ENCODE peak calls at places on chromosomes 4 and X, in ten cellular contexts. One of them, this sample, is unnamed.

GRCh38 chr4:148007789-148008188 is 275.9 kb downstream of the ARHGAP10 start:
- DNase-seq in sigmoid colon: no peak
- DNase-seq in HL-60: peak; percentile 69
- DNase-seq in spleen: no peak
- DNase-seq in GM23338: no peak
- DNase-seq in stomach: no peak
- DNase-seq in esophagus muscularis mucosa: peak; percentile 75
- DNase-seq in breast epithelium: no peak
- DNase-seq in transverse colon: no peak
- DNase-seq in HCT116: no peak
- DNase-seq in this sample: no peak

GRCh38 chr4:187006189-187006618 is 282.5 kb upstream of the FAT1 start:
- DNase-seq in sigmoid colon: no peak
- DNase-seq in HL-60: no peak
- DNase-seq in spleen: no peak
- DNase-seq in GM23338: no peak
- DNase-seq in stomach: no peak
- DNase-seq in esophagus muscularis mucosa: no peak
- DNase-seq in breast epithelium: no peak
- DNase-seq in transverse colon: no peak
- DNase-seq in HCT116: no peak
- DNase-seq in this sample: no peak

GRCh38 chr4:604131-604530 is 21.2 kb upstream of the PDE6B start:
- DNase-seq in sigmoid colon: no peak
- DNase-seq in HL-60: peak; percentile 18
- DNase-seq in spleen: no peak
- DNase-seq in GM23338: no peak
- DNase-seq in stomach: no peak
- DNase-seq in esophagus muscularis mucosa: no peak
- DNase-seq in breast epithelium: no peak
- DNase-seq in transverse colon: no peak
- DNase-seq in HCT116: no peak
- DNase-seq in this sample: no peak

GRCh38 chrX:107755721-107756120 is 19.9 kb downstream of the TSC22D3 start:
- DNase-seq in sigmoid colon: no peak
- DNase-seq in HL-60: no peak
- DNase-seq in spleen: no peak
- DNase-seq in GM23338: no peak
- DNase-seq in stomach: no peak
- DNase-seq in esophagus muscularis mucosa: no peak
- DNase-seq in breast epithelium: no peak
- DNase-seq in transverse colon: no peak
- DNase-seq in HCT116: no peak
- DNase-seq in this sample: no peak

GRCh38 chrX:120560405-120560841 is 339 bp downstream of the CUL4B start:
- DNase-seq in sigmoid colon: peak; percentile 67
- DNase-seq in HL-60: peak; percentile 24
- DNase-seq in spleen: peak; percentile 76
- DNase-seq in GM23338: no peak
- DNase-seq in stomach: peak; percentile 36
- DNase-seq in esophagus muscularis mucosa: peak; percentile 90
- DNase-seq in breast epithelium: no peak
- DNase-seq in transverse colon: peak; percentile 43
- DNase-seq in HCT116: no peak
- DNase-seq in this sample: no peak

GRCh38 chrX:15349046-15349445 is 13.7 kb upstream of the PIGA start:
- DNase-seq in sigmoid colon: no peak
- DNase-seq in HL-60: peak; percentile 32
- DNase-seq in spleen: no peak
- DNase-seq in GM23338: peak; percentile 76
- DNase-seq in stomach: peak; percentile 42
- DNase-seq in esophagus muscularis mucosa: no peak
- DNase-seq in breast epithelium: peak; percentile 52
- DNase-seq in transverse colon: peak; percentile 13
- DNase-seq in HCT116: peak; percentile 39
- DNase-seq in this sample: no peak

GRCh38 chrX:100413231-100413630 is 3.2 kb upstream of the PCDH19 start:
- DNase-seq in sigmoid colon: no peak
- DNase-seq in HL-60: peak; percentile 51
- DNase-seq in spleen: no peak
- DNase-seq in GM23338: peak; percentile 80
- DNase-seq in stomach: peak; percentile 44
- DNase-seq in esophagus muscularis mucosa: no peak
- DNase-seq in breast epithelium: no peak
- DNase-seq in transverse colon: peak; percentile 33
- DNase-seq in HCT116: no peak
- DNase-seq in this sample: no peak

GRCh38 chrX:94400488-94400887 is 726.5 kb downstream of the FAM133A start:
- DNase-seq in sigmoid colon: no peak
- DNase-seq in HL-60: no peak
- DNase-seq in spleen: no peak
- DNase-seq in GM23338: peak; percentile 34
- DNase-seq in stomach: peak; percentile 27
- DNase-seq in esophagus muscularis mucosa: no peak
- DNase-seq in breast epithelium: no peak
- DNase-seq in transverse colon: no peak
- DNase-seq in HCT116: no peak
- DNase-seq in this sample: no peak

GRCh38 chr4:76658231-76659102 is 223.4 kb downstream of the SHROOM3 start:
- DNase-seq in sigmoid colon: no peak
- DNase-seq in HL-60: no peak
- DNase-seq in spleen: no peak
- DNase-seq in GM23338: no peak
- DNase-seq in stomach: no peak
- DNase-seq in esophagus muscularis mucosa: no peak
- DNase-seq in breast epithelium: no peak
- DNase-seq in transverse colon: no peak
- DNase-seq in HCT116: no peak
- DNase-seq in this sample: no peak

GRCh38 chr4:182320092-182320491 is 76.9 kb downstream of the TENM3 start:
- DNase-seq in sigmoid colon: no peak
- DNase-seq in HL-60: no peak
- DNase-seq in spleen: no peak
- DNase-seq in GM23338: no peak
- DNase-seq in stomach: no peak
- DNase-seq in esophagus muscularis mucosa: no peak
- DNase-seq in breast epithelium: no peak
- DNase-seq in transverse colon: no peak
- DNase-seq in HCT116: no peak
- DNase-seq in this sample: no peak

GRCh38 chr4:147108409-147108808 is 162.7 kb upstream of the TTC29 start:
- DNase-seq in sigmoid colon: no peak
- DNase-seq in HL-60: no peak
- DNase-seq in spleen: no peak
- DNase-seq in GM23338: no peak
- DNase-seq in stomach: no peak
- DNase-seq in esophagus muscularis mucosa: no peak
- DNase-seq in breast epithelium: no peak
- DNase-seq in transverse colon: no peak
- DNase-seq in HCT116: no peak
- DNase-seq in this sample: no peak

GRCh38 chrX:110062919-110063318 is 60.0 kb downstream of the TMEM164 start:
- DNase-seq in sigmoid colon: no peak
- DNase-seq in HL-60: no peak
- DNase-seq in spleen: no peak
- DNase-seq in GM23338: no peak
- DNase-seq in stomach: no peak
- DNase-seq in esophagus muscularis mucosa: no peak
- DNase-seq in breast epithelium: no peak
- DNase-seq in transverse colon: no peak
- DNase-seq in HCT116: no peak
- DNase-seq in this sample: no peak

GRCh38 chrX:1398431-1399340 is 6.8 kb upstream of the SLC25A6 start:
- DNase-seq in sigmoid colon: peak; percentile 77
- DNase-seq in HL-60: no peak
- DNase-seq in spleen: peak; percentile 69
- DNase-seq in GM23338: no peak
- DNase-seq in stomach: no peak
- DNase-seq in esophagus muscularis mucosa: no peak
- DNase-seq in breast epithelium: no peak
- DNase-seq in transverse colon: no peak
- DNase-seq in HCT116: no peak
- DNase-seq in this sample: peak; percentile 53

GRCh38 chr4:38815879-38816782 is 11.5 kb upstream of the TLR1 start:
- DNase-seq in sigmoid colon: no peak
- DNase-seq in HL-60: no peak
- DNase-seq in spleen: no peak
- DNase-seq in GM23338: no peak
- DNase-seq in stomach: no peak
- DNase-seq in esophagus muscularis mucosa: no peak
- DNase-seq in breast epithelium: no peak
- DNase-seq in transverse colon: no peak
- DNase-seq in HCT116: no peak
- DNase-seq in this sample: no peak

GRCh38 chr4:4712800-4713528 is 146.5 kb upstream of the MSX1 start:
- DNase-seq in sigmoid colon: no peak
- DNase-seq in HL-60: no peak
- DNase-seq in spleen: no peak
- DNase-seq in GM23338: peak; percentile 52
- DNase-seq in stomach: no peak
- DNase-seq in esophagus muscularis mucosa: no peak
- DNase-seq in breast epithelium: no peak
- DNase-seq in transverse colon: no peak
- DNase-seq in HCT116: no peak
- DNase-seq in this sample: no peak

DNA sequence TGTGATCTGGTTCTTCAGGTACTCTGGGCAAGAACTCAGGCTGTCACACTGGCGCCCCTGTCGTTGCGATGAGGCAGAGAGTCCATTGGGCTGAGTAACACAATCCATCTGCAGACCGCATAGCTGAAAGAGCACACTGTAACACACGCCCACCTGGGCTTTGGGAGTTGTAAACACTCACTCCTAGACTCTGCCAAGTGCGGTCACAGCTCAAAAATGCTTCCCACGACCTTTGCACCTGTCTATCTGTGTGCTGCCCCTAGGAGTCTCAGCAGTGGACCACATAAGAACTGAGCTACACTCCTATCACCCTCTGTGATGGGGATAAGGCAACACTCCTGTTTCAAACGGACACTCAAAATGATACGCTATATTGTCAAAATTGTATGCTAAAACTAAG is 2028.3 kb downstream of the PCDH7 start:
- DNase-seq in sigmoid colon: no peak
- DNase-seq in HL-60: no peak
- DNase-seq in spleen: no peak
- DNase-seq in GM23338: peak; percentile 19
- DNase-seq in stomach: no peak
- DNase-seq in esophagus muscularis mucosa: no peak
- DNase-seq in breast epithelium: no peak
- DNase-seq in transverse colon: no peak
- DNase-seq in HCT116: no peak
- DNase-seq in this sample: no peak
- TF ChIP-seq POLR2AphosphoS5 in sigmoid colon: no peak
- TF ChIP-seq POLR2AphosphoS5 in HL-60: no peak
- TF ChIP-seq POLR2AphosphoS5 in spleen: no peak
- TF ChIP-seq POLR2AphosphoS5 in GM23338: no peak
- TF ChIP-seq POLR2AphosphoS5 in stomach: no peak
- TF ChIP-seq POLR2AphosphoS5 in esophagus muscularis mucosa: no peak
- TF ChIP-seq POLR2AphosphoS5 in breast epithelium: no peak
- TF ChIP-seq POLR2AphosphoS5 in transverse colon: no peak
- TF ChIP-seq POLR2AphosphoS5 in HCT116: no peak
- TF ChIP-seq POLR2AphosphoS5 in this sample: no peak

GRCh38 chrX:40843643-40844042 is 108.3 kb upstream of the MED14 start:
- DNase-seq in sigmoid colon: no peak
- DNase-seq in HL-60: no peak
- DNase-seq in spleen: no peak
- DNase-seq in GM23338: no peak
- DNase-seq in stomach: no peak
- DNase-seq in esophagus muscularis mucosa: no peak
- DNase-seq in breast epithelium: no peak
- DNase-seq in transverse colon: no peak
- DNase-seq in HCT116: no peak
- DNase-seq in this sample: no peak

GRCh38 chrX:40844476-40844875 is 109.1 kb upstream of the MED14 start:
- DNase-seq in sigmoid colon: no peak
- DNase-seq in HL-60: no peak
- DNase-seq in spleen: no peak
- DNase-seq in GM23338: no peak
- DNase-seq in stomach: no peak
- DNase-seq in esophagus muscularis mucosa: no peak
- DNase-seq in breast epithelium: no peak
- DNase-seq in transverse colon: no peak
- DNase-seq in HCT116: no peak
- DNase-seq in this sample: no peak

GRCh38 chrX:40849906-40850672 is 114.7 kb upstream of the MED14 start:
- DNase-seq in sigmoid colon: no peak
- DNase-seq in HL-60: no peak
- DNase-seq in spleen: no peak
- DNase-seq in GM23338: no peak
- DNase-seq in stomach: no peak
- DNase-seq in esophagus muscularis mucosa: no peak
- DNase-seq in breast epithelium: no peak
- DNase-seq in transverse colon: no peak
- DNase-seq in HCT116: no peak
- DNase-seq in this sample: no peak

GRCh38 chrX:40845331-40845911 is 110.1 kb upstream of the MED14 start:
- DNase-seq in sigmoid colon: no peak
- DNase-seq in HL-60: no peak
- DNase-seq in spleen: no peak
- DNase-seq in GM23338: peak; percentile 85
- DNase-seq in stomach: no peak
- DNase-seq in esophagus muscularis mucosa: no peak
- DNase-seq in breast epithelium: no peak
- DNase-seq in transverse colon: no peak
- DNase-seq in HCT116: no peak
- DNase-seq in this sample: no peak
- H3K4me3 ChIP-seq in sigmoid colon: no peak overlapping the region
- H3K4me3 ChIP-seq in HL-60: no peak overlapping the region
- H3K4me3 ChIP-seq in spleen: no peak overlapping the region
- H3K4me3 ChIP-seq in GM23338: peak overlapping the region; percentile 6
- H3K4me3 ChIP-seq in stomach: no peak overlapping the region
- H3K4me3 ChIP-seq in esophagus muscularis mucosa: peak overlapping the region; percentile 2
- H3K4me3 ChIP-seq in breast epithelium: no peak overlapping the region
- H3K4me3 ChIP-seq in transverse colon: no peak overlapping the region
- H3K4me3 ChIP-seq in HCT116: no peak overlapping the region
- H3K4me3 ChIP-seq in this sample: no peak overlapping the region

GRCh38 chr4:40246547-40246900 is 49.7 kb downstream of the RHOH start:
- DNase-seq in sigmoid colon: no peak
- DNase-seq in HL-60: no peak
- DNase-seq in spleen: no peak
- DNase-seq in GM23338: no peak
- DNase-seq in stomach: no peak
- DNase-seq in esophagus muscularis mucosa: no peak
- DNase-seq in breast epithelium: no peak
- DNase-seq in transverse colon: no peak
- DNase-seq in HCT116: no peak
- DNase-seq in this sample: no peak
- TF ChIP-seq POLR2AphosphoS5 in sigmoid colon: no peak
- TF ChIP-seq POLR2AphosphoS5 in HL-60: no peak
- TF ChIP-seq POLR2AphosphoS5 in spleen: peak; percentile 33
- TF ChIP-seq POLR2AphosphoS5 in GM23338: no peak
- TF ChIP-seq POLR2AphosphoS5 in stomach: no peak
- TF ChIP-seq POLR2AphosphoS5 in esophagus muscularis mucosa: no peak
- TF ChIP-seq POLR2AphosphoS5 in breast epithelium: no peak
- TF ChIP-seq POLR2AphosphoS5 in transverse colon: no peak
- TF ChIP-seq POLR2AphosphoS5 in HCT116: no peak
- TF ChIP-seq POLR2AphosphoS5 in this sample: no peak

DNA sequence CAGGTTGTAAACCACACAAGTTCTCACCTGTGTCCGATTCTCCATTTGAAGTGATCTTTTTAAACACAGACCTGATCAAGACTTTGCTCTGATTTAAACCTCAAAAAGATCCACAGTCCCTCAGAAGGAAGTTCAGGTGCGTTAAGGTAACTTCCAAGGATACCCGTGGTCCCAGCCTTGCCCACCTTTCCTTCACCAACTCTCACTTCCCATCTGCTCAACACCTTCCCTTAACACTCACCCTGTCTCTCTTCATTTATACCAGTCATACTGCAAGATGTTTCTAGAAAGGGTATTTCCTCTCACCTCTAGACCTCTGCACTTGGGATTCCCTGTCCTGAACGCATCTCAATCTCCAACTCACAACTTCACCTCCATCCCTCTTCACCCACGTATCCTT is 49.9 kb downstream of the ADGRA3 start:
- DNase-seq in sigmoid colon: no peak
- DNase-seq in HL-60: no peak
- DNase-seq in spleen: no peak
- DNase-seq in GM23338: no peak
- DNase-seq in stomach: no peak
- DNase-seq in esophagus muscularis mucosa: no peak
- DNase-seq in breast epithelium: no peak
- DNase-seq in transverse colon: no peak
- DNase-seq in HCT116: no peak
- DNase-seq in this sample: no peak
- H3K4me3 ChIP-seq in sigmoid colon: no peak overlapping the region
- H3K4me3 ChIP-seq in HL-60: no peak overlapping the region
- H3K4me3 ChIP-seq in spleen: no peak overlapping the region
- H3K4me3 ChIP-seq in GM23338: no peak overlapping the region
- H3K4me3 ChIP-seq in stomach: no peak overlapping the region
- H3K4me3 ChIP-seq in esophagus muscularis mucosa: no peak overlapping the region
- H3K4me3 ChIP-seq in breast epithelium: no peak overlapping the region
- H3K4me3 ChIP-seq in transverse colon: no peak overlapping the region
- H3K4me3 ChIP-seq in HCT116: no peak overlapping the region
- H3K4me3 ChIP-seq in this sample: no peak overlapping the region

This sample was measured in suprapubic skin.